ENCODE peak calls at places on chromosomes 16 and 17, in ten cellular contexts. B is Karpas-422; S is kidney tubule cell; C is thoracic aorta; N is HEK293T; V is effector CD4-positive, alpha-beta T cell; T is CMK; Q is NCI-H774; O is activated CD8-positive, alpha-beta memory T cell treated with anti-CD3 and anti-CD28 coated beads for 4 hours; M is B cell. I is an unnamed sample.

GRCh38 chr16:12646098-12646489 is 157.6 kb downstream of the CPPED1 start:
- DNase-seq in V (no peak), C (no peak), S (no peak), Q (no peak), B (no peak), N (no peak), O (no peak), M (no peak), T (no peak), I (no peak)

GRCh38 chr16:62711797-62712196 is 675.6 kb upstream of the CDH8 start:
- DNase-seq in S (no peak), C (no peak), T (no peak), O (no peak), Q (no peak), N (no peak), V (no peak), B (no peak), M (no peak), I (no peak)

GRCh38 chr16:67897231-67897630 is 4.2 kb downstream of the PSKH1 start:
- DNase-seq in C (peak; percentile 78), O (no peak), T (no peak), N (no peak), V (no peak), Q (no peak), M (no peak), B (no peak), S (no peak), I (no peak)

GRCh38 chr16:55478827-55479559 is at the start of gene MMP2:
- DNase-seq in N (peak; percentile 31), C (no peak), Q (no peak), M (no peak), O (no peak), S (peak; percentile 39), T (no peak), V (no peak), B (no peak), I (no peak)

GRCh38 chr17:4711671-4712111 is 1.3 kb downstream of the ARRB2 start:
- DNase-seq in S (no peak), C (no peak), O (no peak), V (no peak), T (no peak), B (peak; percentile 68), Q (no peak), N (no peak), M (no peak), I (no peak)

GRCh38 chr17:385195-385835 is 32.7 kb upstream of the RPH3AL start:
- DNase-seq in Q (no peak), S (peak; percentile 35), T (no peak), C (no peak), V (no peak), N (peak; percentile 42), B (no peak), M (no peak), O (no peak), I (no peak)

GRCh38 chr17:9244066-9245052 is 223.0 kb downstream of the NTN1 start:
- DNase-seq in N (no peak), C (no peak), S (no peak), O (no peak), Q (no peak), B (no peak), V (no peak), T (no peak), M (no peak), I (no peak)

GRCh38 chr17:1617620-1618174 is 10.9 kb downstream of the SLC43A2 start:
- DNase-seq in Q (no peak), V (no peak), C (no peak), N (peak; percentile 41), O (no peak), M (no peak), S (peak; percentile 85), B (no peak), T (no peak), I (no peak)

GRCh38 chr16:89325861-89326471 is 108.5 kb downstream of the ZNF778 start:
- DNase-seq in S (peak; percentile 70), T (peak; percentile 68), V (no peak), B (peak; percentile 78), Q (no peak), C (no peak), N (no peak), O (no peak), M (no peak), I (no peak)

GRCh38 chr17:40497704-40498103 is 3.7 kb downstream of the TNS4 start:
- DNase-seq in O (no peak), C (no peak), S (peak; percentile 32), M (no peak), Q (no peak), V (no peak), N (no peak), T (no peak), B (peak; percentile 20), I (no peak)

GRCh38 chr16:5709889-5710288 is 612.3 kb upstream of the EEF2KMT start:
- DNase-seq in C (no peak), Q (no peak), O (no peak), N (no peak), B (peak; percentile 50), T (no peak), V (no peak), S (peak; percentile 9), M (no peak), I (no peak)

GRCh38 chr16:86452451-86452850 is 57.9 kb upstream of the FOXF1 start:
- DNase-seq in N (no peak), C (no peak), S (no peak), T (no peak), M (no peak), B (no peak), V (no peak), Q (no peak), O (no peak), I (no peak)

GRCh38 chr17:37642706-37643105 is 540 bp downstream of the DDX52 start:
- DNase-seq in M (no peak), S (peak; percentile 18), B (peak; percentile 65), C (no peak), V (no peak), N (no peak), T (no peak), Q (no peak), O (no peak), I (no peak)

GRCh38 chr16:70740919-70741778 is 55.3 kb upstream of the MTSS2 start:
- DNase-seq in V (no peak), Q (no peak), O (no peak), S (peak; percentile 72), T (no peak), B (no peak), C (no peak), M (no peak), N (no peak), I (peak; percentile 68)

GRCh38 chr17:35460354-35460851 is 11.8 kb upstream of the SLFN13 start:
- DNase-seq in N (peak; percentile 6), B (peak; percentile 71), M (peak; percentile 84), Q (peak; percentile 38), O (peak; percentile 19), C (no peak), S (peak; percentile 82), V (peak; percentile 36), T (no peak), I (peak; percentile 81)

GRCh38 chr17:8222630-8223355 is 12.4 kb upstream of the AURKB start:
- DNase-seq in S (peak; percentile 97), B (peak; percentile 95), C (peak; percentile 79), O (peak; percentile 79), V (peak; percentile 74), Q (peak; percentile 52), T (peak; percentile 93), N (peak; percentile 64), M (peak; percentile 90), I (peak; percentile 93)

GRCh38 chr16:58494981-58495860 is 4.7 kb upstream of the NDRG4 start:
- DNase-seq in O (no peak), T (no peak), S (peak; percentile 99), N (peak; percentile 79), C (peak; percentile 47), V (peak; percentile 47), Q (peak; percentile 78), B (peak; percentile 85), M (peak; percentile 50), I (no peak)

GRCh38 chr16:49856741-49857330 is 924 bp upstream of the ZNF423 start:
- DNase-seq in V (no peak), C (no peak), N (peak; percentile 67), B (no peak), S (peak; percentile 67), O (no peak), M (no peak), Q (no peak), T (no peak), I (no peak)

GRCh38 chr17:27353469-27354050 is 59.6 kb downstream of the WSB1 start:
- DNase-seq in T (peak; percentile 79), V (peak; percentile 77), M (peak; percentile 87), Q (peak; percentile 96), N (peak; percentile 89), O (peak; percentile 81), S (peak; percentile 97), C (peak; percentile 81), B (peak; percentile 94), I (peak; percentile 85)

GRCh38 chr16:71895679-71896385 is 501 bp downstream of the IST1 start:
- DNase-seq in V (peak; percentile 23), Q (no peak), M (no peak), T (no peak), B (peak; percentile 75), S (peak; percentile 62), O (no peak), N (peak; percentile 25), C (no peak), I (no peak)

GRCh38 chr17:8109669-8110455 is 8.5 kb downstream of the ALOXE3 start:
- DNase-seq in Q (no peak), N (peak; percentile 79), S (peak; percentile 65), C (no peak), O (peak; percentile 55), B (peak; percentile 89), T (no peak), M (peak; percentile 70), V (peak; percentile 80), I (peak; percentile 69)

GRCh38 chr16:1461146-1461545 is 13.7 kb downstream of the CLCN7 start:
- DNase-seq in S (no peak), Q (no peak), T (no peak), M (no peak), V (no peak), O (no peak), N (no peak), B (no peak), C (no peak), I (no peak)

GRCh38 chr17:81044764-81045589 is 10.0 kb downstream of the BAIAP2 start:
- DNase-seq in S (peak; percentile 96), B (no peak), T (no peak), N (no peak), Q (peak; percentile 48), C (no peak), M (no peak), O (no peak), V (no peak), I (no peak)

GRCh38 chr16:75420987-75421819 is 12.1 kb downstream of the CFDP1 start:
- DNase-seq in T (peak; percentile 22), B (peak; percentile 86), M (no peak), N (peak; percentile 45), Q (no peak), O (no peak), C (no peak), V (no peak), S (peak; percentile 78), I (no peak)

GRCh38 chr17:44469676-44470075 is 33.5 kb downstream of the GPATCH8 start:
- DNase-seq in Q (no peak), C (no peak), V (no peak), T (no peak), N (no peak), S (no peak), B (no peak), M (no peak), O (no peak), I (no peak)

GRCh38 chr17:82732118-82732743 is 3.2 kb upstream of the FN3K start:
- DNase-seq in B (no peak), Q (no peak), M (no peak), V (no peak), T (no peak), C (no peak), S (no peak), N (no peak), O (no peak), I (no peak)

GRCh38 chr17:40827746-40828453 is 5.5 kb upstream of the KRT10 start:
- DNase-seq in S (no peak), V (no peak), Q (no peak), M (no peak), C (no peak), N (peak; percentile 13), T (peak; percentile 49), B (no peak), O (no peak), I (no peak)

GRCh38 chr16:4544483-4544882 is 5.9 kb upstream of the CDIP1 start:
- DNase-seq in O (no peak), B (peak; percentile 40), T (no peak), C (no peak), V (no peak), Q (no peak), S (no peak), N (no peak), M (no peak), I (no peak)